ENCODE peak calls at places on chromosomes 4 and X, in nine cellular contexts. Y is WTC11; K is aorta; V is cardiac fibroblast; H is AG10803; Z is effector CD8-positive, alpha-beta T cell; X is HEK293T; N is LoVo; S is adipocyte. I is an unnamed sample.
A peak's percentile ranks its signal among the peaks of the same experiment; 100 is the strongest.

GRCh38 chr4:141240259-141240658 is 19.6 kb downstream of the ZNF330 start:
- DNase-seq in K (no peak), N (no peak), S (no peak), V (no peak), X (no peak), H (no peak), Y (no peak), Z (no peak), I (no peak)

GRCh38 chr4:168076989-168077725 is 15.2 kb upstream of the ANXA10 start:
- DNase-seq in N (peak; percentile 68), H (peak; percentile 56), K (no peak), Y (peak; percentile 75), S (peak; percentile 85), V (peak; percentile 89), Z (no peak), X (peak; percentile 55), I (peak; percentile 38)

GRCh38 chrX:10447577-10448214 is 172.7 kb downstream of the MID1 start:
- DNase-seq in Y (no peak), N (no peak), V (peak; percentile 55), Z (no peak), K (no peak), H (peak; percentile 65), X (no peak), S (no peak), I (no peak)

GRCh38 chr4:183960021-183960420 is 54.9 kb downstream of the STOX2 start:
- DNase-seq in S (peak; percentile 19), X (peak; percentile 72), N (no peak), K (no peak), H (peak; percentile 12), V (peak; percentile 8), Z (no peak), Y (peak; percentile 21), I (peak; percentile 62)

GRCh38 chrX:23904096-23904495 is 3.6 kb downstream of the APOO start:
- DNase-seq in X (no peak), Z (no peak), H (peak; percentile 37), K (no peak), V (peak; percentile 81), S (no peak), N (no peak), Y (no peak), I (no peak)

GRCh38 chr4:4969298-4969697 is 50.0 kb downstream of the CYTL1 start:
- DNase-seq in Z (no peak), S (no peak), N (peak; percentile 63), K (peak; percentile 87), Y (no peak), H (peak; percentile 61), V (peak; percentile 9), X (no peak), I (peak; percentile 6)

GRCh38 chrX:6793000-6793399 is 258.1 kb upstream of the VCX3A start:
- DNase-seq in S (no peak), H (no peak), N (no peak), Y (no peak), X (no peak), K (no peak), Z (no peak), V (no peak), I (no peak)

GRCh38 chrX:122055450-122055849 is 1008.0 kb downstream of the GLUD2 start:
- DNase-seq in X (no peak), N (no peak), Y (no peak), K (no peak), Z (no peak), V (no peak), H (no peak), S (peak; percentile 1), I (no peak)

GRCh38 chr4:48445704-48446103 is 37.4 kb upstream of the SLC10A4 start:
- DNase-seq in Z (no peak), V (peak; percentile 52), X (no peak), S (peak; percentile 76), H (peak; percentile 15), N (peak; percentile 46), K (no peak), Y (no peak), I (peak; percentile 2)

GRCh38 chr4:113627321-113627720 is 134.2 kb downstream of the CAMK2D start:
- DNase-seq in H (no peak), S (no peak), V (no peak), K (no peak), N (no peak), Y (no peak), X (no peak), Z (no peak), I (no peak)

GRCh38 chr4:105951198-105951597 is 55.9 kb downstream of the NPNT start:
- DNase-seq in Y (no peak), K (no peak), V (peak; percentile 54), N (no peak), H (peak; percentile 77), X (no peak), S (peak; percentile 84), Z (no peak), I (no peak)

GRCh38 chr4:68447201-68447600 is at the start of gene TMPRSS11E:
- DNase-seq in S (no peak), X (no peak), Y (no peak), Z (no peak), H (no peak), K (no peak), N (no peak), V (no peak), I (no peak)

GRCh38 chr4:84403656-84404055 is 95.4 kb downstream of the NKX6-1 start:
- DNase-seq in Z (no peak), Y (no peak), S (no peak), H (peak; percentile 54), N (no peak), V (no peak), X (no peak), K (no peak), I (peak; percentile 76)